ENCODE peak calls at places on chromosomes 5 and 9, in ten cellular contexts. P is PC-3, X is glutamatergic neuron, J is activated T-cell treated with anti-CD3 and anti-CD28 coated beads for 1 hour, R is NCI-H187, H is EH, B is NCI-H69, S is Right ventricle myocardium superior, F is lung, Z is choroid plexus epithelial cell. D is an unnamed sample.

GRCh38 chr5:180644129-180644824 is 5.1 kb downstream of the FLT4 start:
- DNase-seq in H (no peak), F (no peak), S (no peak), P (no peak), B (no peak), Z (no peak), J (no peak), X (no peak), R (no peak), D (no peak)

GRCh38 chr5:144421411-144421810 is 250.7 kb downstream of the KCTD16 start:
- DNase-seq in F (no peak), P (no peak), Z (no peak), J (no peak), B (no peak), H (peak), X (no peak), R (no peak), S (no peak), D (no peak)

GRCh38 chr5:56625577-56625976 is 189.8 kb upstream of the MAP3K1 start:
- DNase-seq in H (peak), F (no peak), S (no peak), R (no peak), P (peak), X (no peak), J (no peak), Z (peak), B (no peak), D (no peak)

GRCh38 chr5:83069406-83069805 is 7.8 kb downstream of the TMEM167A start:
- DNase-seq in F (no peak), B (no peak), Z (peak), J (no peak), S (no peak), R (no peak), H (no peak), P (no peak), X (no peak), D (no peak)

GRCh38 chr5:87300744-87301143 is 33.1 kb downstream of the RASA1 start:
- DNase-seq in F (no peak), P (peak), H (peak), B (peak), R (no peak), J (peak), Z (peak), X (no peak), S (no peak), D (no peak)

GRCh38 chr9:1042466-1042865 is 7.7 kb upstream of the DMRT2 start:
- DNase-seq in J (no peak), B (no peak), R (no peak), H (no peak), P (no peak), F (no peak), S (no peak), Z (no peak), X (peak), D (peak)

GRCh38 chr9:111969061-111969460 is 72.4 kb downstream of the UGCG start:
- DNase-seq in B (no peak), J (no peak), R (no peak), P (no peak), S (no peak), X (no peak), F (no peak), H (peak), Z (peak), D (no peak)

GRCh38 chr5:136203303-136203922 is 10.5 kb upstream of the SMIM32 start:
- DNase-seq in Z (no peak), F (no peak), R (no peak), B (no peak), S (no peak), X (no peak), J (no peak), H (no peak), P (no peak), D (no peak)

GRCh38 chr9:2597483-2597882 is 24.1 kb upstream of the VLDLR start:
- DNase-seq in Z (no peak), R (peak), F (no peak), X (no peak), P (no peak), J (no peak), H (peak), B (peak), S (no peak), D (no peak)

GRCh38 chr5:177491429-177491945 is 5.9 kb downstream of the PDLIM7 start:
- DNase-seq in F (no peak), B (peak), Z (peak), R (no peak), H (peak), S (peak), X (peak), P (peak), J (no peak), D (no peak)